ENCODE peak calls at places on chromosomes 5 and 9, in eight cellular contexts. E, A, V, Z, C, R, T and M are unnamed samples.

GRCh38 chr5:172559004-172559932 is 81.8 kb upstream of the NEURL1B start:
- ATAC-seq in Z (peak), R (no peak), A (no peak), C (peak), V (no peak), T (peak), E (peak), M (no peak)

GRCh38 chr5:149860801-149861322 is 83.7 kb downstream of the PDE6A start:
- ATAC-seq in T (no peak), C (no peak), R (peak), A (peak), Z (peak), E (no peak), V (no peak), M (peak)

GRCh38 chr9:73497796-73498195 is 346.1 kb downstream of the ANXA1 start:
- ATAC-seq in E (peak), A (no peak), C (no peak), T (peak), R (no peak), Z (no peak), V (no peak), M (no peak)

GRCh38 chr9:69985971-69986370 is 57.7 kb upstream of the MAMDC2 start:
- ATAC-seq in A (no peak), C (no peak), T (no peak), V (no peak), R (no peak), E (no peak), Z (no peak), M (no peak)

GRCh38 chr5:36768450-36768849 is 108.1 kb upstream of the NIPBL start:
- ATAC-seq in A (no peak), E (no peak), Z (no peak), T (no peak), R (no peak), V (no peak), C (no peak), M (no peak)

GRCh38 chr5:128328479-128328878 is 209.6 kb downstream of the FBN2 start:
- ATAC-seq in R (no peak), V (no peak), A (no peak), E (peak), Z (no peak), C (no peak), T (peak), M (no peak)

GRCh38 chr5:74442466-74442865 is 198.1 kb downstream of the ENC1 start:
- ATAC-seq in A (no peak), R (no peak), Z (no peak), E (no peak), V (no peak), T (no peak), C (no peak), M (no peak)

GRCh38 chr5:109743041-109743531 is 53.4 kb downstream of the MAN2A1 start:
- ATAC-seq in V (no peak), C (no peak), Z (no peak), E (peak), T (no peak), A (no peak), R (no peak), M (no peak)

GRCh38 chr5:168876419-168876818 is 297.3 kb upstream of the PANK3 start:
- ATAC-seq in C (no peak), R (no peak), Z (no peak), A (no peak), V (no peak), T (no peak), E (no peak), M (no peak)